ENCODE peak calls at places on chromosomes 5 and 9, in four cellular contexts. One of them, this sample, is unnamed.

GRCh38 chr9:111900934-111901612 is 4.5 kb downstream of the UGCG start:
- DNase-seq in central memory CD4-positive, alpha-beta T cell: no peak
- DNase-seq in body of pancreas: no peak
- DNase-seq in hypothalamus: no peak
- DNase-seq in this sample: no peak

GRCh38 chr5:97112212-97112611 is 30.2 kb downstream of the LIX1 start:
- DNase-seq in hypothalamus: no peak
- DNase-seq in body of pancreas: no peak
- DNase-seq in central memory CD4-positive, alpha-beta T cell: no peak
- DNase-seq in this sample: no peak

GRCh38 chr9:121929893-121930875 is 162.9 kb downstream of the TTLL11 start:
- DNase-seq in hypothalamus: no peak
- DNase-seq in body of pancreas: no peak
- DNase-seq in central memory CD4-positive, alpha-beta T cell: no peak
- DNase-seq in this sample: no peak

GRCh38 chr5:142399899-142400298 is 75.1 kb upstream of the SPRY4 start:
- DNase-seq in central memory CD4-positive, alpha-beta T cell: no peak
- DNase-seq in hypothalamus: no peak
- DNase-seq in body of pancreas: no peak
- DNase-seq in this sample: no peak

GRCh38 chr5:135217669-135218485 is 181.2 kb downstream of the MACROH2A1 start:
- DNase-seq in central memory CD4-positive, alpha-beta T cell: no peak
- DNase-seq in hypothalamus: no peak
- DNase-seq in body of pancreas: no peak
- DNase-seq in this sample: no peak

GRCh38 chr9:14987858-14988257 is 77.6 kb upstream of the FREM1 start:
- DNase-seq in central memory CD4-positive, alpha-beta T cell: no peak
- DNase-seq in hypothalamus: no peak
- DNase-seq in body of pancreas: no peak
- DNase-seq in this sample: no peak

GRCh38 chr5:27511061-27511460 is 472.7 kb upstream of the CDH9 start:
- DNase-seq in body of pancreas: no peak
- DNase-seq in central memory CD4-positive, alpha-beta T cell: no peak
- DNase-seq in hypothalamus: no peak
- DNase-seq in this sample: no peak

GRCh38 chr9:126612813-126613641 is 701 bp upstream of the LMX1B start:
- DNase-seq in body of pancreas: no peak
- DNase-seq in central memory CD4-positive, alpha-beta T cell: no peak
- DNase-seq in hypothalamus: no peak
- DNase-seq in this sample: no peak

GRCh38 chr5:68406767-68407232 is 191.2 kb downstream of the PIK3R1 start:
- DNase-seq in hypothalamus: no peak
- DNase-seq in body of pancreas: no peak
- DNase-seq in central memory CD4-positive, alpha-beta T cell: no peak
- DNase-seq in this sample: no peak

GRCh38 chr9:20507431-20507830 is 114.9 kb downstream of the MLLT3 start:
- DNase-seq in central memory CD4-positive, alpha-beta T cell: no peak
- DNase-seq in body of pancreas: no peak
- DNase-seq in hypothalamus: no peak
- DNase-seq in this sample: no peak

GRCh38 chr9:27394826-27395201 is 97.9 kb upstream of the EQTN start:
- DNase-seq in central memory CD4-positive, alpha-beta T cell: no peak
- DNase-seq in body of pancreas: no peak
- DNase-seq in hypothalamus: no peak
- DNase-seq in this sample: no peak

GRCh38 chr9:38024036-38024681 is 44.9 kb downstream of the SHB start:
- DNase-seq in hypothalamus: no peak
- DNase-seq in body of pancreas: no peak
- DNase-seq in central memory CD4-positive, alpha-beta T cell: no peak
- DNase-seq in this sample: peak

GRCh38 chr5:176535101-176535654 is 2.0 kb downstream of the RNF44 start:
- DNase-seq in body of pancreas: no peak
- DNase-seq in central memory CD4-positive, alpha-beta T cell: peak
- DNase-seq in hypothalamus: no peak
- DNase-seq in this sample: no peak

GRCh38 chr9:129077236-129077635 is 3.7 kb upstream of the DOLPP1 start:
- DNase-seq in central memory CD4-positive, alpha-beta T cell: no peak
- DNase-seq in body of pancreas: no peak
- DNase-seq in hypothalamus: no peak
- DNase-seq in this sample: no peak

GRCh38 chr9:122355336-122355875 is 15.4 kb upstream of the PTGS1 start:
- DNase-seq in hypothalamus: no peak
- DNase-seq in central memory CD4-positive, alpha-beta T cell: no peak
- DNase-seq in body of pancreas: no peak
- DNase-seq in this sample: no peak

GRCh38 chr5:38672059-38672791 is 115.8 kb upstream of the LIFR start:
- DNase-seq in body of pancreas: no peak
- DNase-seq in hypothalamus: no peak
- DNase-seq in central memory CD4-positive, alpha-beta T cell: no peak
- DNase-seq in this sample: no peak

GRCh38 chr9:112162644-112163413 is 12.3 kb downstream of the SUSD1 start:
- DNase-seq in central memory CD4-positive, alpha-beta T cell: no peak
- DNase-seq in body of pancreas: no peak
- DNase-seq in hypothalamus: no peak
- DNase-seq in this sample: no peak

GRCh38 chr9:6078382-6079105 is 63.1 kb upstream of the RANBP6 start:
- DNase-seq in hypothalamus: no peak
- DNase-seq in body of pancreas: no peak
- DNase-seq in central memory CD4-positive, alpha-beta T cell: no peak
- DNase-seq in this sample: no peak

GRCh38 chr5:168159425-168159824 is 132.0 kb upstream of the WWC1 start:
- DNase-seq in body of pancreas: peak
- DNase-seq in central memory CD4-positive, alpha-beta T cell: no peak
- DNase-seq in hypothalamus: no peak
- DNase-seq in this sample: no peak

GRCh38 chr5:145787001-145787400 is 48.1 kb downstream of the PRELID2 start:
- DNase-seq in hypothalamus: no peak
- DNase-seq in body of pancreas: no peak
- DNase-seq in central memory CD4-positive, alpha-beta T cell: no peak
- DNase-seq in this sample: no peak

GRCh38 chr9:94672811-94673487 is 33.6 kb upstream of the FBP1 start:
- DNase-seq in body of pancreas: no peak
- DNase-seq in hypothalamus: no peak
- DNase-seq in central memory CD4-positive, alpha-beta T cell: no peak
- DNase-seq in this sample: no peak

GRCh38 chr5:143118222-143118621 is 285.3 kb downstream of the NR3C1 start:
- DNase-seq in central memory CD4-positive, alpha-beta T cell: no peak
- DNase-seq in body of pancreas: no peak
- DNase-seq in hypothalamus: no peak
- DNase-seq in this sample: no peak

GRCh38 chr5:57417320-57417719 is 65.3 kb downstream of the ACTBL2 start:
- DNase-seq in central memory CD4-positive, alpha-beta T cell: no peak
- DNase-seq in hypothalamus: no peak
- DNase-seq in body of pancreas: no peak
- DNase-seq in this sample: no peak

GRCh38 chr5:37034955-37035354 is 158.4 kb downstream of the NIPBL start:
- DNase-seq in hypothalamus: no peak
- DNase-seq in body of pancreas: no peak
- DNase-seq in central memory CD4-positive, alpha-beta T cell: no peak
- DNase-seq in this sample: peak

GRCh38 chr9:120946259-120946658 is 19.7 kb upstream of the TRAF1 start:
- DNase-seq in hypothalamus: no peak
- DNase-seq in central memory CD4-positive, alpha-beta T cell: no peak
- DNase-seq in body of pancreas: no peak
- DNase-seq in this sample: no peak

GRCh38 chr5:142507528-142507927 is 178.4 kb downstream of the FGF1 start:
- DNase-seq in body of pancreas: peak
- DNase-seq in hypothalamus: no peak
- DNase-seq in central memory CD4-positive, alpha-beta T cell: no peak
- DNase-seq in this sample: no peak

GRCh38 chr9:69389437-69389995 is 64.5 kb downstream of the ENTREP1 start:
- DNase-seq in central memory CD4-positive, alpha-beta T cell: no peak
- DNase-seq in hypothalamus: no peak
- DNase-seq in body of pancreas: no peak
- DNase-seq in this sample: no peak

GRCh38 chr5:22531986-22532385 is 321.2 kb downstream of the CDH12 start:
- DNase-seq in body of pancreas: no peak
- DNase-seq in central memory CD4-positive, alpha-beta T cell: no peak
- DNase-seq in hypothalamus: no peak
- DNase-seq in this sample: no peak

GRCh38 chr5:181171782-181172181 is 24.4 kb downstream of the OR2V2 start:
- DNase-seq in central memory CD4-positive, alpha-beta T cell: no peak
- DNase-seq in hypothalamus: no peak
- DNase-seq in body of pancreas: no peak
- DNase-seq in this sample: no peak

GRCh38 chr5:171335616-171336015 is 26.6 kb downstream of the TLX3 start:
- DNase-seq in body of pancreas: no peak
- DNase-seq in central memory CD4-positive, alpha-beta T cell: no peak
- DNase-seq in hypothalamus: no peak
- DNase-seq in this sample: no peak

GRCh38 chr9:77575785-77576184 is 72.3 kb downstream of the GNA14 start:
- DNase-seq in hypothalamus: no peak
- DNase-seq in central memory CD4-positive, alpha-beta T cell: no peak
- DNase-seq in body of pancreas: no peak
- DNase-seq in this sample: no peak

GRCh38 chr9:126569036-126569435 is 44.7 kb upstream of the LMX1B start:
- DNase-seq in hypothalamus: no peak
- DNase-seq in body of pancreas: no peak
- DNase-seq in central memory CD4-positive, alpha-beta T cell: no peak
- DNase-seq in this sample: no peak

GRCh38 chr9:133249337-133249736 is 25.7 kb downstream of the ABO start:
- DNase-seq in central memory CD4-positive, alpha-beta T cell: no peak
- DNase-seq in hypothalamus: no peak
- DNase-seq in body of pancreas: no peak
- DNase-seq in this sample: no peak

GRCh38 chr5:109345699-109346098 is 64.1 kb downstream of the PJA2 start:
- DNase-seq in central memory CD4-positive, alpha-beta T cell: no peak
- DNase-seq in hypothalamus: no peak
- DNase-seq in body of pancreas: no peak
- DNase-seq in this sample: no peak